ENCODE peak calls at places on chromosomes 7 and 10, in four cellular contexts. X is HCT116, R is K562, C is HepG2. O is an unnamed sample.

GRCh38 chr10:79140906-79141305 is 72.1 kb downstream of the ZMIZ1 start:
- DNase-seq in X (no peak), R (no peak), C (no peak), O (no peak)

GRCh38 chr7:151051108-151051507 is 2.8 kb downstream of the ASIC3 start:
- DNase-seq in X (no peak), R (peak; percentile 34), C (no peak), O (no peak)

GRCh38 chr7:42910306-42910705 is 1.6 kb downstream of the C7orf25 start:
- DNase-seq in X (no peak), R (no peak), C (no peak), O (no peak)

GRCh38 chr7:16462618-16463017 is 2.9 kb downstream of the SOSTDC1 start:
- DNase-seq in X (no peak), R (no peak), C (no peak), O (no peak)

GRCh38 chr10:45261946-45262345 is 53.5 kb downstream of the OR13A1 start:
- DNase-seq in X (no peak), R (no peak), C (no peak), O (no peak)

GRCh38 chr7:134284952-134285351 is 31.8 kb downstream of the SLC35B4 start:
- DNase-seq in X (no peak), R (no peak), C (no peak), O (no peak)

GRCh38 chr7:128236924-128237586 is 4.0 kb upstream of the LEP start:
- DNase-seq in X (no peak), R (no peak), C (peak; percentile 56), O (peak; percentile 43)

GRCh38 chr7:124992881-124993562 is 63.4 kb upstream of the POT1 start:
- DNase-seq in X (no peak), R (peak; percentile 27), C (no peak), O (peak; percentile 39)

GRCh38 chr7:144454256-144455039 is 51.0 kb upstream of the NOBOX start:
- DNase-seq in X (peak; percentile 8), R (no peak), C (no peak), O (no peak)

GRCh38 chr7:117871778-117872538 is 1.3 kb downstream of the CTTNBP2 start:
- DNase-seq in X (no peak), R (no peak), C (no peak), O (no peak)

GRCh38 chr7:40489844-40490602 is 355.2 kb downstream of the SUGCT start:
- DNase-seq in X (no peak), R (no peak), C (no peak), O (no peak)

DNA sequence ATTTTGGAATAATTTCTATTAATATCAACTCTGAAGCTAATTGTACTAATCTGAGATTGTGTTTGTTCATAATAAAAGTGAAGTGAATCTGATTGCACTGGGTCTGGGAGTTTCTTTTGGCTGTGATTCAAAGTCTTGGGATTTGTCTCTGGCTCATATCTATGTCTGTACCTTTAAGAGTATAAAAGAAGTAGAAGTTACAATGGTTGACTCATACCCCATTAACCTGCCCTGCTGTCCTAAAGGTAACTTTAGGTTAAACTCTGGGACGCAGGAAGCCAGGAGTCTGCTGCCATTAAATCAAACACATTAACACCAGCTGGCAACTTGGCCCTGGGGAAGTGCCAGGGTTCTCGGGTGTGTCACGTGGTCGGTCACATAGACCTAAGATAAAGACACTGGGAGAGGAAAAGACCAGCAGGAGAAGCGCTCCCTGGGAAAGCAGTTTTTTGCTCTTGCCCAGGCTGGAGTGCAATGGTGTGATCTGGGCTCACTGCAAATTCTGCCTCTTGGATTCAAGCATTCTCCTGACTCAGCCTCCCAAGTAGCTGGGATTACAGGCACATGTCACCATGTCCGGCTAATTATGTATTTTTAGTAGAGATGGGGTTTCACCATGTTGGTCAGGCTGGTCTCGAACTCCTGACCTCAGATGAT is 17.8 kb downstream of the SCD start:
- DNase-seq in X (peak; percentile 95), R (no peak), C (peak; percentile 72), O (peak; percentile 92)
- TF ChIP-seq POLR2AphosphoS5 in X (peak; percentile 92), R (peak; percentile 37), C (peak; percentile 67), O (peak; percentile 90)

DNA sequence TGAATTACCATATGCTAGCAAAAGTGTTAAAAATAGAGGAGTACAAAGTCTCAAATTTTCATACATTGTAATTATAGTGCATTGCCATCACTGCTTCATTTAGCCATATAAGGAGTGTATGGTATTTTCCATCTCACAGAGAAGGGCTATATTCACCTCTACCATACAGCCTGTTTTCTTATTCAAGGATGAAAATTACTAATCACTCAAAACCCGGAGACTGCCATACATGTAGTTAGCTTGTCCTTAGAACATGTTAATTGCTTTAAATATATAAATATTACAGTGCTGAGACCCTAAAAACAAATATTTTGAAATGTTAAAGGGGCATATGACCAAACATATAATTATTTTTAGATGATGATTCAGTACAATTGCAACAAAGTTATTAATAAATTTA is 49.4 kb downstream of the CPEB3 start:
- DNase-seq in X (no peak), R (no peak), C (no peak), O (no peak)
- TF ChIP-seq TCF7L2 in X (no peak), R (no peak), C (no peak), O (no peak)

GRCh38 chr7:35969055-35969454 is 168.2 kb downstream of the SEPTIN7 start:
- DNase-seq in X (no peak), R (no peak), C (no peak), O (no peak)
- TF ChIP-seq POLR2AphosphoS5 in X (no peak), R (no peak), C (no peak), O (no peak)

DNA sequence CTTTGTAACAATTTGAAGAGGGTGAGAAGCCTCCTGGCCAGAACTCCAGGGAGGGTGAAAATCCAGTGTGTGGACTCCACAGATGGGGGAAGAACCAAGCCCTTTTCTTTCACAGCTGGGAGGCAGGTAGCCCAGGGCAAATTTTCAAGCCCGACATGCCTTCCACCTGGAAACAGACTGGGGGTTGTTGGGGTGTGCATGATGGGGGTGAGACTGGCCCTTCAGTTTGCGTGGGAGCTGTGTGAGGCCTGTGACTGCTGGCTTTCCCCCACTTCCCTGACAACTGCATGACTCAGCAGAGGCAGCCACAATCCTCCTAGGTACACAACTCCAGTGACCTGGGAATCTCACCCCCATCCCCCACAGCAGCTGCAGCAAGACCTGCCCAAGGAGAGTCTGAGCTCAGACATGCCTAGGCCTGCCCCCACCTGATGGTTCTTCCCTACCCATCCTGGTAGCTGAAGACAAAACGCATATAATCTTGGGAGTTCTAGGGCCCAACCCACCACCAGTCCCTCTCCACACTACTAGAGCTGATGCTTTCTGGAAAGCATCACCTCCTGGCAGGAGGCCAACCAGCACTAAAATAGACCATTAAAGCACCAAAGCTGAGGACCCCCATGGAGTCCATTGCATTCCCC is 445.4 kb downstream of the TFEC start:
- DNase-seq in X (no peak), R (no peak), C (no peak), O (no peak)
- TF ChIP-seq TCF7L2 in X (no peak), R (no peak), C (no peak), O (no peak)